ENCODE peak calls at places on chromosomes 13 and 19, in six cellular contexts. B is lung; E is Jurkat, Clone E6-1; R is cardiac fibroblast; L is CD4-positive, alpha-beta memory T cell; Y is MG63. P is an unnamed sample.
A peak's percentile ranks its signal among the peaks of the same experiment; 100 is the strongest.

GRCh38 chr19:53007200-53008054 is 6.3 kb upstream of the ERVV-1 start:
- DNase-seq in L (no peak), R (no peak), Y (no peak), B (no peak), E (no peak), P (no peak)

GRCh38 chr13:43316997-43317396 is 293.6 kb downstream of the DNAJC15 start:
- DNase-seq in R (peak; percentile 72), B (no peak), L (no peak), E (no peak), Y (peak; percentile 65), P (peak; percentile 8)

GRCh38 chr19:5621311-5621944 is 1.1 kb downstream of the SAFB2 start:
- DNase-seq in L (no peak), E (no peak), Y (no peak), B (peak; percentile 34), R (no peak), P (no peak)

GRCh38 chr13:36341718-36342117 is 4.5 kb downstream of the SPART start:
- DNase-seq in R (peak; percentile 39), Y (no peak), E (no peak), B (no peak), L (no peak), P (no peak)

GRCh38 chr19:18204394-18205179 is 745 bp upstream of the RAB3A start:
- DNase-seq in Y (no peak), B (peak; percentile 61), L (no peak), E (peak; percentile 51), R (no peak), P (peak; percentile 43)

GRCh38 chr13:108120332-108120731 is 95.0 kb downstream of the LIG4 start:
- DNase-seq in R (no peak), Y (no peak), L (no peak), E (peak; percentile 1), B (no peak), P (no peak)

GRCh38 chr19:28466107-28467045 is 746.6 kb downstream of the UQCRFS1 start:
- DNase-seq in Y (peak; percentile 50), L (peak; percentile 17), E (peak; percentile 76), B (peak; percentile 58), R (peak; percentile 80), P (peak; percentile 58)

GRCh38 chr13:72781461-72782439 is at the start of the genes DIS3 and PIBF1:
- DNase-seq in Y (peak; percentile 98), L (peak; percentile 95), B (peak; percentile 98), R (peak; percentile 99), E (peak; percentile 96), P (peak; percentile 95)

GRCh38 chr13:95509521-95510315 is 42.8 kb upstream of the CLDN10 start:
- DNase-seq in B (no peak), R (peak; percentile 72), E (no peak), L (no peak), Y (peak; percentile 8), P (no peak)

GRCh38 chr19:18007939-18008673 is at the start of gene ARRDC2:
- DNase-seq in E (peak; percentile 86), L (peak; percentile 90), R (peak; percentile 93), Y (peak; percentile 86), B (peak; percentile 89), P (peak; percentile 93)

GRCh38 chr19:56149656-56150038 is 8.6 kb downstream of the ZNF444 start:
- DNase-seq in Y (no peak), L (no peak), E (no peak), R (no peak), B (no peak), P (no peak)

GRCh38 chr13:97879646-97880297 is 73.7 kb upstream of the IPO5 start:
- DNase-seq in E (no peak), Y (peak; percentile 54), B (no peak), L (no peak), R (peak; percentile 94), P (no peak)

GRCh38 chr13:27355894-27356293 is 68.5 kb upstream of the GTF3A start:
- DNase-seq in B (no peak), R (no peak), Y (no peak), L (no peak), E (no peak), P (no peak)

GRCh38 chr13:79541426-79542049 is 60.6 kb downstream of the NDFIP2 start:
- DNase-seq in E (peak; percentile 72), L (peak; percentile 59), B (no peak), Y (no peak), R (peak; percentile 86), P (no peak)

GRCh38 chr19:45175663-45176345 is 2.2 kb downstream of the TRAPPC6A start:
- DNase-seq in Y (no peak), R (peak; percentile 61), E (no peak), B (no peak), L (no peak), P (no peak)

GRCh38 chr13:45584816-45585215 is 30.7 kb downstream of the ERICH6B start:
- DNase-seq in E (no peak), Y (no peak), B (no peak), L (no peak), R (no peak), P (no peak)

GRCh38 chr19:2491130-2491801 is 15.3 kb downstream of the GADD45B start:
- DNase-seq in R (peak; percentile 97), B (peak; percentile 85), Y (peak; percentile 86), L (no peak), E (no peak), P (no peak)

GRCh38 chr19:5814123-5814839 is 9.4 kb downstream of the NRTN start:
- DNase-seq in B (no peak), E (no peak), L (no peak), Y (no peak), R (no peak), P (no peak)

GRCh38 chr19:45098521-45099464 is 5.8 kb downstream of the PPP1R37 start:
- DNase-seq in E (peak; percentile 68), Y (peak; percentile 55), R (peak; percentile 47), B (no peak), L (no peak), P (peak; percentile 44)

GRCh38 chr19:4534836-4535658 is at the start of gene PLIN5:
- DNase-seq in Y (no peak), R (peak; percentile 43), L (peak; percentile 11), B (peak; percentile 88), E (no peak), P (peak; percentile 81)

GRCh38 chr19:5893907-5894703 is 9.5 kb downstream of the NDUFA11 start:
- DNase-seq in Y (no peak), L (no peak), B (no peak), R (no peak), E (no peak), P (peak; percentile 62)

GRCh38 chr13:50691682-50692263 is 151.7 kb downstream of the DLEU7 start:
- DNase-seq in B (no peak), Y (no peak), E (no peak), L (no peak), R (peak; percentile 31), P (no peak)

GRCh38 chr19:31318790-31319189 is 30.4 kb downstream of the TSHZ3 start:
- DNase-seq in B (no peak), Y (no peak), E (no peak), R (no peak), L (no peak), P (no peak)

DNA sequence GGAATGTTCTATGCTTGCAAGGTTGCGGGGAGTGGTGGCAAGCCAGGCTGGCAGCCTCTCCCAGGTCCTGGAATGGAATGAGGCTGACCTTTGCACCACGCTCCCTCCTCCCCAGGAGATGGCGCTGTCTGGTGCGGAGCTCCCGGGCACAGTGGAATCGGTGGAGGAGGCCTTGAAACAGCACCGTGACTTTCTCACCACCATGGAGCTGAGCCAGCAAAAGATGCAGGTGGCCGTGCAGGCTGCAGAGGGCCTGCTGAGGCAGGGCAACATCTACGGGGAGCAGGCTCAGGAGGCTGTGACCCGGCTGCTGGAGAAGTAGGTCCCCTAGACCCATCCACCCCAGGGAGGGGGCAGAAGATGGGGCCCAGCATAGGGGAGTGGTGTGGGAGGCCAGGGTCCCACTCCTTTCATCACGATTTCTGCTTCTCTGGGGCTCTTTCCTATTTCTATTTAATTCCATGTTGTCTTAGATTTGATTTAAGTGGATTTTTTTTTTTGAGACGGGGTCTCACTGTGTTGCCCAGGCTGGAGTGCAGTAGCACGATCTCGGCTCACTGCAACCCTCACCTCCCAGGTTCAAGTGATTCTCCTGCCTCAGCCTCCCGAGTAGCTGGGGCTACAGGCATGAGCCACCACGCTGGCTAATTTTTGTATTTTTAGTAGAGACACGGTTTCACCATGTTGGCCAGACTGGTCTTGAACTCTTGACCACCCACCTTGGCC is 53.2 kb upstream of the SHKBP1 start:
- DNase-seq in L (peak; percentile 42), E (peak; percentile 56), Y (peak; percentile 71), B (peak; percentile 68), R (peak; percentile 67), P (peak; percentile 36)
- H3K4me3 ChIP-seq in L (no peak overlapping the region), E (peak overlapping the region; percentile 24), Y (no peak overlapping the region), B (no peak overlapping the region), R (no peak overlapping the region), P (no peak overlapping the region)

DNA sequence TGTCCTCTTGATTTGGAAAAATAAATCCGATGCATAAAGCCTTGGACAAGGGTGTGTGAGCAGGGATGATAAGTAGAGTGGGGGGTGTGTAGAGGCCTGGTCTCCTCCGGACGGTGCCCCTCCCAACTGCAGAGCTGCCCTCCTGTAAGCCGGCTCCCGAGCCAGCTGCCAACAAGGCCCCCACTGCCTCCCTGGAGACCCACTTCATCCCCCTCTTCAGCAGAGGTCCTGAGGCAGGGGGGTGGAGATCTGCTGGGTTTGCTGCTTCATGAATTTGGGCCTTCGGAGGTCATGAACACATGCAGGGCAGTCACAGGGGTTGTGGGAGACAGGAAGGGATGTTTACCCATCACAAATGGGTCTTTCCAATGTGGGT is 84.1 kb downstream of the SLC7A1 start:
- DNase-seq in Y (no peak), R (no peak), B (no peak), L (no peak), E (no peak), P (no peak)
- H3K4me3 ChIP-seq in Y (no peak overlapping the region), R (no peak overlapping the region), B (no peak overlapping the region), L (no peak overlapping the region), E (no peak overlapping the region), P (no peak overlapping the region)

GRCh38 chr13:99977912-99978780 is 3.4 kb upstream of the ZIC2 start:
- DNase-seq in B (no peak), E (peak; percentile 49), Y (no peak), R (no peak), L (no peak), P (no peak)
- H3K4me3 ChIP-seq in B (no peak overlapping the region), E (no peak overlapping the region), Y (peak overlapping the region; percentile 85), R (no peak overlapping the region), L (no peak overlapping the region), P (no peak overlapping the region)

GRCh38 chr19:50836543-50837195 is 3.3 kb upstream of the KLK15 start:
- DNase-seq in B (no peak), Y (no peak), L (no peak), R (no peak), E (no peak), P (no peak)

GRCh38 chr19:50835103-50835784 is 1.9 kb upstream of the KLK15 start:
- DNase-seq in B (no peak), L (no peak), Y (no peak), R (peak; percentile 6), E (no peak), P (no peak)

GRCh38 chr19:50838239-50838638 is 4.9 kb upstream of the KLK15 start:
- DNase-seq in Y (no peak), L (no peak), E (peak; percentile 77), R (peak; percentile 10), B (no peak), P (no peak)

GRCh38 chr19:50835785-50836542 is 2.6 kb upstream of the KLK15 start:
- DNase-seq in L (peak; percentile 50), Y (peak; percentile 46), E (peak; percentile 49), R (peak; percentile 60), B (peak; percentile 64), P (peak; percentile 46)

DNA sequence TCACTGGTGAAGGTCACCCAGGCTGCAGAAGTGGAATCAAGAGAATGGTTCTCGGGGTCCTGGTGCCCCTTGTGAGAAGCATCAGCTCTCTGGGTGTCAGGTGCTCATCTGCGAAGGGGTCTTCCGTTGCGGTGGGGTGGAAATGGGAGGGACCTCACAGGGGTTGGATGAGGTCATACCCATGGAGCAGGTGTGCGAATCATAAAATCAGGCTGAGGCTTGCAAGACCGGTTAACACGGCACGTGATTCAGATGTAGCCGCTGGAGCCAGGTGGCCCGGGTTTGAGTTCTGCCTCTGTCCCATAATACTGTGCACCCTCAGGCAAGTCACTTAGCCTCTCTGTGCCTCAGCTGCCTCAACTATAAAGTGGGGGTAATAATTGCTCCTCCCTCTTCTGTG is 3.9 kb upstream of the KLK15 start:
- DNase-seq in R (no peak), B (no peak), E (peak; percentile 52), Y (no peak), L (no peak), P (no peak)
- H3K4me3 ChIP-seq in R (no peak overlapping the region), B (no peak overlapping the region), E (no peak overlapping the region), Y (no peak overlapping the region), L (no peak overlapping the region), P (no peak overlapping the region)